ENCODE peak calls at places on chromosomes 3 and 15, in ten cellular contexts. Q is CD8-positive, alpha-beta T cell; Y is colonic mucosa; R is stomach; N is cardiac muscle cell; T is lower lobe of right lung; X is adrenal gland; D is tibial nerve; B is left ventricle myocardium inferior; Z is fibroblast of lung. G is an unnamed sample.

GRCh38 chr15:90268415-90268814 is 2.9 kb downstream of the NGRN start:
- DNase-seq in Y (peak), N (no peak), Q (no peak), R (no peak), D (no peak), Z (no peak), B (no peak), T (no peak), X (no peak), G (no peak)

GRCh38 chr3:126543457-126544090 is 15.2 kb downstream of the C3orf22 start:
- DNase-seq in D (no peak), Y (peak), X (peak), N (no peak), T (peak), B (no peak), Q (no peak), Z (no peak), R (peak), G (no peak)

GRCh38 chr15:88705769-88706165 is 67.0 kb downstream of the ISG20 start:
- DNase-seq in B (no peak), D (no peak), X (no peak), R (no peak), Y (no peak), Q (no peak), T (no peak), N (no peak), Z (no peak), G (no peak)

GRCh38 chr3:55160241-55160877 is 232.5 kb upstream of the LRTM1 start:
- DNase-seq in R (peak), Y (peak), X (peak), Q (no peak), Z (peak), B (peak), D (no peak), N (no peak), T (no peak), G (peak)

GRCh38 chr3:61946925-61947324 is 385.6 kb downstream of the PTPRG start:
- DNase-seq in B (no peak), Q (no peak), X (no peak), T (no peak), R (no peak), Z (no peak), D (no peak), N (no peak), Y (no peak), G (no peak)

GRCh38 chr3:138195491-138195890 is 8.4 kb downstream of the ARMC8 start:
- DNase-seq in X (no peak), T (no peak), B (no peak), Z (no peak), Y (no peak), N (no peak), Q (no peak), R (no peak), D (no peak), G (no peak)

GRCh38 chr15:89002281-89002761 is 85.9 kb upstream of the ABHD2 start:
- DNase-seq in B (no peak), T (peak), Q (no peak), X (no peak), R (no peak), N (peak), Y (no peak), Z (peak), D (no peak), G (no peak)

GRCh38 chr3:37743974-37744373 is 117.7 kb upstream of the CTDSPL start:
- DNase-seq in N (no peak), Z (no peak), D (no peak), B (no peak), R (no peak), X (no peak), T (no peak), Q (no peak), Y (no peak), G (no peak)

DNA sequence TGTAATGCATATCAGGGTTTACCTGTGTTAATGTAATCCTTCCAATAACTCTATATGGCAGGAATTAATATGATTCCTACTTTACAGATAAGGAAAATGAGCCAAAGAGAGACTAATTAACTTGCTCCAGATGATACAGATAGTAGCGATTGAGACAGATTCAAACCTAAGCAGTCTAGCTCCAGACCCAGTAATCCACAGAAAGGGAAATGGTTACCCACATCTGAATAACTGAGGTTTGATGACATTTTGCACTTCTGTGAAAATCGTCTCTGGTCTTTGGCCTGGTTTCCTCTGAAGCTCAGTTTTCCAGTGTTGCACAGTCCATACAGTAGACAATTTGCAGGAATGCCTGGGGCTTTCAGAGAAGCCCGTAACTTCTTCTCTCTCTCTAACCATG is 177.1 kb upstream of the UMPS start:
- DNase-seq in D (no peak), B (no peak), N (no peak), R (no peak), X (no peak), Y (no peak), Q (no peak), T (no peak), Z (no peak), G (no peak)
- H3K27ac ChIP-seq in D (no peak), B (no peak), N (no peak), R (no peak), X (no peak), Y (no peak), Q (no peak), T (no peak), Z (no peak), G (no peak)

GRCh38 chr3:195556390-195556789 is 13.3 kb upstream of the PPP1R2 start:
- DNase-seq in T (no peak), D (no peak), N (peak), Q (peak), B (no peak), Y (no peak), R (no peak), X (no peak), Z (no peak), G (no peak)
- TF ChIP-seq CTCF in T (peak), D (no peak), N (peak), Q (peak), B (peak), Y (peak), R (no peak), X (no peak), Z (peak), G (peak)

GRCh38 chr3:42633544-42633943 is 20.0 kb upstream of the ZBTB47 start:
- DNase-seq in Q (no peak), Y (no peak), D (no peak), Z (no peak), B (no peak), X (no peak), N (no peak), R (no peak), T (no peak), G (no peak)
- H3K27ac ChIP-seq in Q (no peak), Y (no peak), D (no peak), Z (no peak), B (peak), X (no peak), N (no peak), R (no peak), T (no peak), G (no peak)

GRCh38 chr15:82414536-82415191 is 15.0 kb upstream of the GOLGA6L9 start:
- DNase-seq in X (no peak), Y (no peak), Z (peak), Q (no peak), N (no peak), T (no peak), R (no peak), B (no peak), D (no peak), G (no peak)
- TF ChIP-seq CTCF in X (no peak), Y (no peak), Z (no peak), Q (no peak), N (no peak), T (no peak), R (no peak), B (no peak), D (no peak), G (no peak)

GRCh38 chr3:186997061-186998054 is 67.0 kb downstream of the ST6GAL1 start:
- DNase-seq in Z (no peak), X (no peak), Y (no peak), D (no peak), N (no peak), B (no peak), R (no peak), T (no peak), Q (no peak), G (peak)
- H3K27ac ChIP-seq in Z (no peak), X (no peak), Y (no peak), D (no peak), N (no peak), B (peak), R (no peak), T (peak), Q (no peak), G (peak)

G was measured in OCI-LY7.